ENCODE peak calls at places on chromosomes 5 and 9, in seven cellular contexts. F is A549; O is activated naive CD8-positive, alpha-beta T cell treated with anti-CD3 and anti-CD28 coated beads, Interleukin-2, amount 50 U/mL, for 16 hours; E is left lobe of liver; R is NCI-H524 treated with DMSO at 0.1 percent for 48 hours; Z is IMR-90; L is hippocampal formation. N is an unnamed sample.

GRCh38 chr5:1318659-1319251 is 23.9 kb upstream of the TERT start:
- DNase-seq in F (no peak), O (no peak), E (peak; percentile 40), R (no peak), Z (no peak), L (no peak), N (no peak)

GRCh38 chr9:132002827-132003704 is 76.6 kb downstream of the MED27 start:
- DNase-seq in F (no peak), O (no peak), E (no peak), R (no peak), Z (no peak), L (no peak), N (no peak)

GRCh38 chr9:135971892-135972291 is 10.7 kb upstream of the UBAC1 start:
- DNase-seq in F (peak; percentile 38), O (no peak), E (no peak), R (no peak), Z (no peak), L (no peak), N (no peak)

GRCh38 chr5:88884435-88884877 is 1.5 kb upstream of the MEF2C start:
- DNase-seq in F (no peak), O (no peak), E (no peak), R (no peak), Z (peak; percentile 23), L (no peak), N (no peak)

GRCh38 chr5:53874409-53874808 is 314.0 kb downstream of the NDUFS4 start:
- DNase-seq in F (no peak), O (no peak), E (peak; percentile 76), R (no peak), Z (no peak), L (no peak), N (no peak)

GRCh38 chr5:123454236-123454911 is 31.2 kb upstream of the CEP120 start:
- DNase-seq in F (no peak), O (no peak), E (no peak), R (no peak), Z (peak; percentile 61), L (no peak), N (no peak)

GRCh38 chr5:112006721-112007120 is 249.7 kb upstream of the NREP start:
- DNase-seq in F (no peak), O (no peak), E (no peak), R (no peak), Z (peak; percentile 87), L (no peak), N (no peak)

GRCh38 chr9:33677506-33677809 is 117.9 kb upstream of the PRSS3 start:
- DNase-seq in F (no peak), O (no peak), E (no peak), R (no peak), Z (no peak), L (no peak), N (no peak)

GRCh38 chr9:134724231-134724911 is 82.8 kb downstream of the COL5A1 start:
- DNase-seq in F (no peak), O (no peak), E (no peak), R (no peak), Z (peak; percentile 55), L (no peak), N (no peak)

GRCh38 chr5:132877466-132877865 is 4.0 kb downstream of the LEAP2 start:
- DNase-seq in F (no peak), O (no peak), E (no peak), R (no peak), Z (no peak), L (no peak), N (no peak)

GRCh38 chr9:4984171-4984570 is 901 bp upstream of the JAK2 start:
- DNase-seq in F (peak; percentile 15), O (no peak), E (no peak), R (no peak), Z (no peak), L (no peak), N (no peak)